ENCODE peak calls at places on chromosomes 13 and 19, in six cellular contexts. O, A, R, S, H and B are unnamed samples.

GRCh38 chr19:850221-850978 is 1.7 kb upstream of the ELANE start:
- DNase-seq in O (peak; percentile 78), S (peak; percentile 56), R (peak; percentile 84), A (peak; percentile 35), H (peak; percentile 76), B (no peak)

GRCh38 chr19:18784786-18785120 is 6.4 kb downstream of the COMP start:
- DNase-seq in R (no peak), A (no peak), H (no peak), S (no peak), O (no peak), B (no peak)

GRCh38 chr19:9037415-9038062 is 27.3 kb upstream of the MUC16 start:
- DNase-seq in H (no peak), R (no peak), S (no peak), O (no peak), A (no peak), B (no peak)

GRCh38 chr13:76470991-76471390 is 415.2 kb downstream of the KCTD12 start:
- DNase-seq in O (no peak), S (no peak), H (no peak), A (no peak), R (no peak), B (no peak)

GRCh38 chr13:40984670-40985366 is 34.3 kb downstream of the ELF1 start:
- DNase-seq in H (no peak), R (no peak), S (no peak), A (no peak), O (no peak), B (no peak)

GRCh38 chr19:47891923-47892666 is 6.0 kb upstream of the SULT2A1 start:
- DNase-seq in O (no peak), H (no peak), S (no peak), R (no peak), A (peak; percentile 7), B (peak; percentile 18)

GRCh38 chr13:41610426-41610825 is 153.1 kb downstream of the RGCC start:
- DNase-seq in O (no peak), H (no peak), R (no peak), A (peak; percentile 76), S (peak; percentile 94), B (no peak)

GRCh38 chr13:41017153-41017552 is 2.0 kb downstream of the ELF1 start:
- DNase-seq in H (no peak), O (no peak), R (peak; percentile 39), A (no peak), S (no peak), B (no peak)

GRCh38 chr13:80037505-80037888 is 303.4 kb downstream of the SPRY2 start:
- DNase-seq in H (no peak), A (peak; percentile 92), R (no peak), S (peak; percentile 65), O (no peak), B (no peak)

GRCh38 chr13:36157475-36157874 is 26.3 kb upstream of the DCLK1 start:
- DNase-seq in H (no peak), O (no peak), S (no peak), A (no peak), R (no peak), B (peak; percentile 59)

GRCh38 chr19:611506-611869 is 21.8 kb downstream of the HCN2 start:
- DNase-seq in O (peak; percentile 38), S (peak; percentile 76), R (no peak), H (no peak), A (peak; percentile 98), B (peak; percentile 58)

GRCh38 chr19:44648536-44649370 is 5.0 kb downstream of the PVR start:
- DNase-seq in R (no peak), A (peak; percentile 48), H (no peak), O (no peak), S (no peak), B (no peak)

GRCh38 chr19:16509141-16510061 is 13.2 kb downstream of the C19orf44 start:
- DNase-seq in S (peak; percentile 20), R (peak; percentile 90), A (no peak), O (peak; percentile 44), H (no peak), B (no peak)
- H3K27ac ChIP-seq in S (peak overlapping the region; percentile 68), R (peak overlapping the region; percentile 80), A (no peak overlapping the region), O (no peak overlapping the region), H (no peak overlapping the region), B (no peak overlapping the region)

GRCh38 chr13:51538626-51539179 is 45.6 kb upstream of the WDFY2 start:
- DNase-seq in S (no peak), H (no peak), A (no peak), R (no peak), O (peak; percentile 9), B (no peak)
- H3K27ac ChIP-seq in S (no peak overlapping the region), H (no peak overlapping the region), A (no peak overlapping the region), R (peak overlapping the region; percentile 61), O (peak overlapping the region; percentile 65), B (peak overlapping the region; percentile 28)

GRCh38 chr13:58376349-58376748 is 744.8 kb downstream of the PCDH17 start:
- DNase-seq in R (no peak), S (no peak), O (no peak), A (no peak), H (no peak), B (no peak)

GRCh38 chr13:58376775-58377174 is 745.2 kb downstream of the PCDH17 start:
- DNase-seq in S (no peak), O (no peak), H (no peak), R (no peak), A (no peak), B (no peak)
- H3K27ac ChIP-seq in S (no peak overlapping the region), O (no peak overlapping the region), H (no peak overlapping the region), R (no peak overlapping the region), A (no peak overlapping the region), B (no peak overlapping the region)

DNA sequence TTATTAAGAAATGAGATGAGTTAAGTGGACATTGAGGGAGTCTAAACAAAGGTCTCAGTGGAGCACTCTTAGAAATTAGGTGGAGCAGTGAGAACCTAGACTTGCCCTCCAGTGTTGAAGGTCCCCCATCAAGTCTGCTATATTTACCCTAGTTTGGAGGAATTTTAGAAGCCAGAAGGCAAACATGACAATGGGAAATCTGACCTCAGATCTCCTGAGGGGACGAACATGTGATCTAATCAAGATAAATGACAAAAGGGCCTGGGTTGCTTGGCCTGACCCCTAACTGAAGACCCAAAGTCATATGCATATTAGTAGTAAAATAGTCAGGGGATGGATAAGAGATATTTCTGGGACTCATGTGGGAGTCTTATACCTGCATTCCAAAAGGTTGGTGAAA is 7.9 kb downstream of the SIGLECL1 start:
- DNase-seq in S (no peak), A (no peak), H (no peak), R (no peak), O (no peak), B (no peak)
- H3K27ac ChIP-seq in S (no peak overlapping the region), A (no peak overlapping the region), H (no peak overlapping the region), R (no peak overlapping the region), O (no peak overlapping the region), B (no peak overlapping the region)

GRCh38 chr13:33794576-33794975 is 23.4 kb upstream of the RFC3 start:
- DNase-seq in R (peak; percentile 82), H (no peak), O (no peak), A (no peak), S (no peak), B (no peak)
- H3K27ac ChIP-seq in R (peak overlapping the region; percentile 71), H (no peak overlapping the region), O (no peak overlapping the region), A (no peak overlapping the region), S (no peak overlapping the region), B (no peak overlapping the region)

GRCh38 chr19:55340784-55341147 is 1.1 kb downstream of the KMT5C start:
- DNase-seq in H (no peak), A (no peak), S (no peak), R (peak; percentile 30), O (peak; percentile 60), B (no peak)
- H3K27ac ChIP-seq in H (peak overlapping the region; percentile 87), A (no peak overlapping the region), S (no peak overlapping the region), R (peak overlapping the region; percentile 99), O (peak overlapping the region; percentile 89), B (no peak overlapping the region)

DNA sequence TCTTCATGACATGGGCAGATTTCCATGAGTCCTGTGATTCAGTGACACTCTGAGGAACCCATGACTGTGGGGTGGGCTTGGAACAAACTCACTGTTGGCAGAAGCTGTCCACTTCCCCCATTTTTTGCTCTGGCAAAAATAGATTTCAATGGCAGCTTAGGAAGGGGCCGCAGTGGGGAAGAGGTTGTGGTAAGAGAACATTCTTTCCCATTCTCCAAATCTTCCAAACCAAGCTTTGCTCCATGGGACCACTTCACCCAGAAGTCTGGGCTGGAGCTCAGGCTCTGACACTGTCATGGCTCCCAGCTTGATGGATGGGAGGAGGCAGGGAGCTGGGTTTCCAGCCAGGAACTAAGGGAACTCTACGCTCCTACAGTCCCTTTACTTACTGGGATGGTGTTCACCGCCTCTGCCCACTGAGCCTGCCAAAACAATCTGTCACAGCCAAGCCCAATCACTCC is 24.9 kb upstream of the MEDAG start:
- DNase-seq in R (no peak), A (no peak), S (no peak), O (no peak), H (no peak), B (no peak)
- H3K27ac ChIP-seq in R (peak overlapping the region; percentile 27), A (peak overlapping the region; percentile 81), S (peak overlapping the region; percentile 72), O (no peak overlapping the region), H (peak overlapping the region; percentile 25), B (no peak overlapping the region)

GRCh38 chr19:49210108-49210900 is 52.7 kb downstream of the TRPM4 start:
- DNase-seq in H (no peak), A (no peak), S (no peak), R (no peak), O (peak; percentile 17), B (peak; percentile 92)
- H3K27ac ChIP-seq in H (no peak overlapping the region), A (no peak overlapping the region), S (no peak overlapping the region), R (no peak overlapping the region), O (no peak overlapping the region), B (peak overlapping the region; percentile 100)